ENCODE peak calls at places on chromosomes 1 and 21, in five cellular contexts. Z is RPMI8226; K is NCI-H2171 treated with DMSO at 0.1 percent for 48 hours; V is stimulated activated CD4-positive, alpha-beta T cell treated with anti-CD3 and anti-CD28 coated beads, Interleukin-15, amount 100 ng/mL, for 1 hour; F is ELF-1. Y is an unnamed sample.
A peak's percentile ranks its signal among the peaks of the same experiment; 100 is the strongest.

GRCh38 chr1:34711469-34711868 is 43.4 kb upstream of the GJB5 start:
- DNase-seq in Z (no peak), K (no peak), V (no peak), F (no peak), Y (no peak)

GRCh38 chr1:182978158-182978853 is 25.3 kb upstream of the SHCBP1L start:
- DNase-seq in Z (no peak), K (no peak), V (no peak), F (no peak), Y (no peak)

GRCh38 chr1:203281851-203282661 is 23.3 kb upstream of the BTG2 start:
- DNase-seq in Z (no peak), K (no peak), V (no peak), F (no peak), Y (no peak)

GRCh38 chr1:40743860-40744259 is 39.7 kb upstream of the KCNQ4 start:
- DNase-seq in Z (no peak), K (no peak), V (no peak), F (no peak), Y (no peak)

GRCh38 chr1:160658956-160659255 is 12.1 kb upstream of the SLAMF1 start:
- DNase-seq in Z (no peak), K (no peak), V (no peak), F (peak; percentile 53), Y (no peak)

GRCh38 chr1:27402349-27402754 is 9.9 kb downstream of the GPR3 start:
- DNase-seq in Z (no peak), K (no peak), V (no peak), F (peak; percentile 71), Y (no peak)

GRCh38 chr1:41915786-41916571 is 2.7 kb downstream of the HIVEP3 start:
- DNase-seq in Z (peak; percentile 50), K (peak; percentile 45), V (no peak), F (no peak), Y (no peak)

GRCh38 chr1:50322579-50322978 is 100.7 kb downstream of the DMRTA2 start:
- DNase-seq in Z (no peak), K (no peak), V (no peak), F (no peak), Y (no peak)

GRCh38 chr1:58592521-58593134 is 15.6 kb upstream of the TACSTD2 start:
- DNase-seq in Z (no peak), K (peak; percentile 69), V (no peak), F (no peak), Y (peak; percentile 7)

GRCh38 chr1:85445906-85446305 is 19.1 kb downstream of the DDAH1 start:
- DNase-seq in Z (no peak), K (no peak), V (no peak), F (no peak), Y (no peak)

GRCh38 chr21:22106720-22107410 is 1108.7 kb downstream of the NCAM2 start:
- DNase-seq in Z (no peak), K (no peak), V (no peak), F (no peak), Y (no peak)

GRCh38 chr1:157994704-157995540 is 1.5 kb downstream of the KIRREL1 start:
- DNase-seq in Z (no peak), K (no peak), V (no peak), F (no peak), Y (no peak)

GRCh38 chr1:111025109-111025508 is 61.4 kb upstream of the LRIF1 start:
- DNase-seq in Z (no peak), K (no peak), V (no peak), F (peak; percentile 4), Y (no peak)

GRCh38 chr1:103125219-103125618 is 16.9 kb upstream of the COL11A1 start:
- DNase-seq in Z (no peak), K (no peak), V (no peak), F (no peak), Y (no peak)

Y was measured in GOT3.